ENCODE peak calls at places on chromosomes 4 and X, in six cellular contexts. One of them, this sample, is unnamed.

GRCh38 chr4:154936873-154937272 is 155.8 kb downstream of the RBM46 start:
- DNase-seq in K562: no peak
- DNase-seq in HepG2: no peak
- DNase-seq in H1: no peak
- DNase-seq in GM12892: no peak
- DNase-seq in SK-N-SH: no peak
- DNase-seq in this sample: no peak

GRCh38 chr4:53321151-53321987 is 44.5 kb downstream of the SCFD2 start:
- DNase-seq in HepG2: no peak
- DNase-seq in K562: no peak
- DNase-seq in H1: no peak
- DNase-seq in GM12892: no peak
- DNase-seq in SK-N-SH: no peak
- DNase-seq in this sample: no peak

GRCh38 chr4:74930166-74930565 is 2.8 kb upstream of the PARM1 start:
- DNase-seq in HepG2: no peak
- DNase-seq in SK-N-SH: no peak
- DNase-seq in H1: no peak
- DNase-seq in K562: no peak
- DNase-seq in GM12892: no peak
- DNase-seq in this sample: peak

GRCh38 chrX:112967341-112967740 is 126.7 kb upstream of the AMOT start:
- DNase-seq in K562: no peak
- DNase-seq in HepG2: peak
- DNase-seq in SK-N-SH: no peak
- DNase-seq in GM12892: no peak
- DNase-seq in H1: no peak
- DNase-seq in this sample: no peak

GRCh38 chr4:74109894-74110605 is 11.1 kb upstream of the CXCL2 start:
- DNase-seq in GM12892: no peak
- DNase-seq in H1: no peak
- DNase-seq in K562: no peak
- DNase-seq in SK-N-SH: no peak
- DNase-seq in HepG2: no peak
- DNase-seq in this sample: no peak

GRCh38 chr4:17094811-17095210 is 196.4 kb upstream of the LDB2 start:
- DNase-seq in HepG2: no peak
- DNase-seq in H1: no peak
- DNase-seq in K562: no peak
- DNase-seq in GM12892: no peak
- DNase-seq in SK-N-SH: no peak
- DNase-seq in this sample: no peak

GRCh38 chrX:120755066-120755846 is 120.4 kb downstream of the CT47B1 start:
- DNase-seq in H1: no peak
- DNase-seq in HepG2: peak
- DNase-seq in SK-N-SH: no peak
- DNase-seq in GM12892: no peak
- DNase-seq in K562: no peak
- DNase-seq in this sample: no peak

GRCh38 chrX:129768586-129769466 is 10.9 kb upstream of the SASH3 start:
- DNase-seq in K562: no peak
- DNase-seq in H1: no peak
- DNase-seq in SK-N-SH: no peak
- DNase-seq in GM12892: no peak
- DNase-seq in HepG2: peak
- DNase-seq in this sample: no peak

GRCh38 chrX:20595928-20596550 is 329.3 kb upstream of the RPS6KA3 start:
- DNase-seq in HepG2: no peak
- DNase-seq in K562: no peak
- DNase-seq in H1: no peak
- DNase-seq in SK-N-SH: no peak
- DNase-seq in GM12892: no peak
- DNase-seq in this sample: no peak

GRCh38 chrX:136797787-136798186 is 17.1 kb upstream of the ARHGEF6 start:
- DNase-seq in K562: no peak
- DNase-seq in SK-N-SH: no peak
- DNase-seq in H1: no peak
- DNase-seq in HepG2: no peak
- DNase-seq in GM12892: no peak
- DNase-seq in this sample: no peak

GRCh38 chrX:154096140-154097002 is 1.1 kb downstream of the MECP2 start:
- DNase-seq in SK-N-SH: no peak
- DNase-seq in K562: peak
- DNase-seq in GM12892: no peak
- DNase-seq in HepG2: peak
- DNase-seq in H1: no peak
- DNase-seq in this sample: no peak

GRCh38 chr4:24582235-24582863 is 2.0 kb downstream of the DHX15 start:
- DNase-seq in H1: no peak
- DNase-seq in HepG2: no peak
- DNase-seq in GM12892: no peak
- DNase-seq in SK-N-SH: no peak
- DNase-seq in K562: no peak
- DNase-seq in this sample: no peak

GRCh38 chrX:7586126-7586525 is 256.8 kb upstream of the VCX start:
- DNase-seq in GM12892: no peak
- DNase-seq in K562: no peak
- DNase-seq in H1: no peak
- DNase-seq in HepG2: peak
- DNase-seq in SK-N-SH: peak
- DNase-seq in this sample: no peak

GRCh38 chrX:69493766-69494165 is 10.4 kb upstream of the NALF2 start:
- DNase-seq in H1: no peak
- DNase-seq in SK-N-SH: no peak
- DNase-seq in GM12892: no peak
- DNase-seq in HepG2: no peak
- DNase-seq in K562: no peak
- DNase-seq in this sample: no peak

GRCh38 chrX:77937291-77937690 is 26.8 kb downstream of the ATP7A start:
- DNase-seq in H1: no peak
- DNase-seq in HepG2: no peak
- DNase-seq in SK-N-SH: no peak
- DNase-seq in K562: no peak
- DNase-seq in GM12892: no peak
- DNase-seq in this sample: no peak

DNA sequence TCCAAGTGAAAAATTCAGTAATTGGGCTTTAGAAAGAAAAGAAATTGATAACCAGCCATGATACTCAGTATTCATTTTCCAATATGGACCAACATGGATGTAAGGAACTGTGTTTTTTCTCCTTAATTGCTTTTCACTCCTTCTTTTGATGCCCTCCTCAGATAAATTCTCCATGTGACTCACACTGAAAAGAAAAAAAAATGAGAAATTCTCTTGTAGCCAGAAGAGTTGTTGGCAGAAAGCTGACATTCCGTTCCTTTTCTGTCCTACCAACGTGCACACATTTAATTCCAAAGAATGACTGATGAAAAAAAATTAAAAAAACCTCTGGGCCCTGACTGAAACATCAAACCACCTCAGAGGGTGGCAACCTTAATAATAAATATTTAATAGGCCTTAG is 153.1 kb downstream of the AMELX start:
- DNase-seq in SK-N-SH: no peak
- DNase-seq in HepG2: no peak
- DNase-seq in GM12892: no peak
- DNase-seq in K562: no peak
- DNase-seq in H1: no peak
- DNase-seq in this sample: no peak
- TF ChIP-seq TAF1 in SK-N-SH: no peak
- TF ChIP-seq TAF1 in HepG2: no peak
- TF ChIP-seq TAF1 in GM12892: no peak
- TF ChIP-seq TAF1 in K562: no peak
- TF ChIP-seq TAF1 in H1: no peak
- TF ChIP-seq TAF1 in this sample: no peak

GRCh38 chr4:156437666-156438065 is 484.0 kb upstream of the CTSO start:
- DNase-seq in GM12892: no peak
- DNase-seq in HepG2: no peak
- DNase-seq in SK-N-SH: no peak
- DNase-seq in H1: no peak
- DNase-seq in K562: no peak
- DNase-seq in this sample: no peak
- TF ChIP-seq POLR2AphosphoS5 in GM12892: no peak
- TF ChIP-seq POLR2AphosphoS5 in HepG2: no peak
- TF ChIP-seq POLR2AphosphoS5 in SK-N-SH: no peak
- TF ChIP-seq POLR2AphosphoS5 in H1: no peak
- TF ChIP-seq POLR2AphosphoS5 in K562: no peak
- TF ChIP-seq POLR2AphosphoS5 in this sample: no peak

DNA sequence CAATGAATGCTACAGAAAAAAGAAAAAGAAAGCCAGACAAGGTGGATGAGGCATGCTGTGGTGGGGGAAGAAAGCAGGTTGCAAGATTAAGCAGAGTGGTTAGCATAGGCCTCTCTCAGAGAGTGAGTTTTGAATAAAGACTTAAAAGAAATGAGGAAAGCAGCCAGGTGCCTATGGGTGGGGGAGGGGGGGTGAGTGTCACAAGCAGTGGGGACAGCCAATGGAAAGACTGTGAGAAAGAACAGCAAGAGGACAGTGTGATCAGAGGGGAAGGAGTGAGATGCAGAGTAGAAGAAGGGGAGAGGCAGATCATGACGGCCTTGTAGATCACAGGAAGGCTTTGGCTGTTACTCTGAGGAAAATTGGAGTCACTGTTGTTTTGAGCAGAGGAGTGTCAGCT is 162.5 kb downstream of the SOX3 start:
- DNase-seq in SK-N-SH: no peak
- DNase-seq in H1: no peak
- DNase-seq in K562: no peak
- DNase-seq in HepG2: no peak
- DNase-seq in GM12892: no peak
- DNase-seq in this sample: no peak
- TF ChIP-seq TAF1 in SK-N-SH: no peak
- TF ChIP-seq TAF1 in H1: no peak
- TF ChIP-seq TAF1 in K562: no peak
- TF ChIP-seq TAF1 in HepG2: no peak
- TF ChIP-seq TAF1 in GM12892: no peak
- TF ChIP-seq TAF1 in this sample: no peak

DNA sequence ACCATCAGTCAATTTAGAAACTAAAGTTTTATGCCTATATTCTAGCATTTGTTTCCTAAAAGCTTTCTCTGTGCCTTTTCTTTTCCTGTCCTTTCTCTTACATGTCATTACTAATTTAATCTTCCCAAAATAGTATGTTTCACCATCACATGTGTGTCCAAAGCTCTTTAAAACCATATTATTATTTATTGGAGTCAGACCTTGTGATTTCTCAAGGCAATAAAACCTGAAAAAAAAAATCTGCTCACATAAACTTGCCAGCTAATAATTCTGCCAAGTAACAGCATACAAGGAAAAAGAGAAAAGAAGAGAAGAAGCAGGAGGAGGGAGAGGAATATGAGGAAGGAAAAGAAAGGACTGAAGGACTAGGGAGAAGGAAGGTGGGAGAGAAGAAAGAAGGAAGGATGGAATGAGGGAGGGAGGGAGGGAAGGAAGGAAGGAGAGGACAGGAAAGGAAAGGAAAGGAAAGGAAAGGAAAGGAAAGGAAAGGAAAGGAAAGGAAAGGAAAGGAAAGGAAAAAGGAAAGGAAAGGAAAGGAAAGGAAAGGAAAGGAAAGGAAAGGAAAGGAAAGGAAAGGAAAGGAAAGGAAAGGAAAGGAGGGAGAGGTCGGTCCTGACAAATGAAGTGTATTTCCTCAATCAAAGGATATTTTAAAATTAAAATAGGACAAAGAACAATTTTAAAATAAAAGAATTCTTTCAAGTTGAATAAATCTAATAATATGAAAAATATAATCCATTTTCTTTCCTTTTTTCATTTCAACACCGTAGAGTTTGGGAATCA is 57.4 kb downstream of the ANTXR2 start:
- DNase-seq in K562: no peak
- DNase-seq in SK-N-SH: no peak
- DNase-seq in HepG2: no peak
- DNase-seq in GM12892: no peak
- DNase-seq in H1: no peak
- DNase-seq in this sample: no peak
- TF ChIP-seq POLR2AphosphoS5 in K562: no peak
- TF ChIP-seq POLR2AphosphoS5 in SK-N-SH: no peak
- TF ChIP-seq POLR2AphosphoS5 in HepG2: no peak
- TF ChIP-seq POLR2AphosphoS5 in GM12892: no peak
- TF ChIP-seq POLR2AphosphoS5 in H1: no peak
- TF ChIP-seq POLR2AphosphoS5 in this sample: no peak

GRCh38 chr4:6225469-6225868 is 25.1 kb upstream of the JAKMIP1 start:
- DNase-seq in K562: peak
- DNase-seq in H1: no peak
- DNase-seq in HepG2: no peak
- DNase-seq in GM12892: no peak
- DNase-seq in SK-N-SH: no peak
- DNase-seq in this sample: no peak
- TF ChIP-seq TAF1 in K562: no peak
- TF ChIP-seq TAF1 in H1: no peak
- TF ChIP-seq TAF1 in HepG2: no peak
- TF ChIP-seq TAF1 in GM12892: no peak
- TF ChIP-seq TAF1 in SK-N-SH: no peak
- TF ChIP-seq TAF1 in this sample: no peak

GRCh38 chr4:102501635-102502382 is 650 bp downstream of the NFKB1 start:
- DNase-seq in GM12892: peak
- DNase-seq in SK-N-SH: peak
- DNase-seq in HepG2: peak
- DNase-seq in H1: no peak
- DNase-seq in K562: peak
- DNase-seq in this sample: peak
- TF ChIP-seq POLR2AphosphoS5 in GM12892: peak
- TF ChIP-seq POLR2AphosphoS5 in SK-N-SH: no peak
- TF ChIP-seq POLR2AphosphoS5 in HepG2: peak
- TF ChIP-seq POLR2AphosphoS5 in H1: no peak
- TF ChIP-seq POLR2AphosphoS5 in K562: peak
- TF ChIP-seq POLR2AphosphoS5 in this sample: peak

DNA sequence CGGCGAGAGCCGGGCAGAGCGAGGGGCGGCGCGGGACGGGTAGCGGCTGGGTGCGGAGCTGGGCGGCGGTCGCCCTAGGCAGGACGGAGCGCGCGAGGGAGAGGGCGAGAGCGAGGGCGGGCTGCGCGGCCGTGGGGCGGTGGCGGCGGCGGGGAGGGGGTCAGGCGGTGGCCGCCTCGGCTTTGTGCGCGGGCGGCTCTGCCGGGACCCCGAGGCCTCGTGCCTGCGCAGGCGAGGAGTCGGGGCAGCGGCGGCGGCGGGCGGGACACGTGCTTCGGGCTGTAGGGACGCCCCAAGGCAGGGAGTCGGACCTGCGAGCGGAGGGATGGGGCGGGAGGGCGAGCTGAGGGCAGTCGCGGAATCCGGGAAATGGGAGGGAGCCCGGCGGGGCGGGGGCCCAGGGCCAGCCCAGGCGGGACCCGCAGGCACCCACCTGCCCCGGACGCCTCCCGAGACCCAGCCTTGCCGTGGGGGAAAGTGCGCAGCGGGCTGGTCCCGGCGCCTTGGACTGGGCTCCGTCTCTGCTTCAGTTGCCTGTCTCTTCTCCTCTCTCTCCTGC is 465 bp downstream of the BMPR1B start:
- DNase-seq in K562: no peak
- DNase-seq in GM12892: peak
- DNase-seq in H1: no peak
- DNase-seq in SK-N-SH: peak
- DNase-seq in HepG2: no peak
- DNase-seq in this sample: peak
- TF ChIP-seq TAF1 in K562: no peak
- TF ChIP-seq TAF1 in GM12892: no peak
- TF ChIP-seq TAF1 in H1: no peak
- TF ChIP-seq TAF1 in SK-N-SH: no peak
- TF ChIP-seq TAF1 in HepG2: no peak
- TF ChIP-seq TAF1 in this sample: no peak

GRCh38 chrX:48487362-48487785 is 11.4 kb downstream of the FTSJ1 start:
- DNase-seq in K562: peak
- DNase-seq in H1: no peak
- DNase-seq in HepG2: peak
- DNase-seq in SK-N-SH: no peak
- DNase-seq in GM12892: no peak
- DNase-seq in this sample: no peak
- TF ChIP-seq POLR2AphosphoS5 in K562: no peak
- TF ChIP-seq POLR2AphosphoS5 in H1: no peak
- TF ChIP-seq POLR2AphosphoS5 in HepG2: no peak
- TF ChIP-seq POLR2AphosphoS5 in SK-N-SH: no peak
- TF ChIP-seq POLR2AphosphoS5 in GM12892: peak
- TF ChIP-seq POLR2AphosphoS5 in this sample: no peak

GRCh38 chrX:44352739-44353138 is 9.3 kb upstream of the EFHC2 start:
- DNase-seq in SK-N-SH: no peak
- DNase-seq in H1: no peak
- DNase-seq in GM12892: no peak
- DNase-seq in HepG2: no peak
- DNase-seq in K562: no peak
- DNase-seq in this sample: no peak
- TF ChIP-seq TAF1 in SK-N-SH: no peak
- TF ChIP-seq TAF1 in H1: no peak
- TF ChIP-seq TAF1 in GM12892: no peak
- TF ChIP-seq TAF1 in HepG2: no peak
- TF ChIP-seq TAF1 in K562: no peak
- TF ChIP-seq TAF1 in this sample: no peak

This sample was measured in GM12891.